ENCODE peak calls at places on chromosomes 13 and 19, in six cellular contexts. I is GM10248, G is AG10803, K is lower leg skin, U is left ventricle myocardium inferior, F is coronary artery. A is an unnamed sample.
A peak's percentile ranks its signal among the peaks of the same experiment; 100 is the strongest.

GRCh38 chr13:113536461-113537110 is 46.1 kb upstream of the DCUN1D2 start:
- DNase-seq in I (no peak), G (no peak), K (peak; percentile 62), U (no peak), F (no peak), A (no peak)

GRCh38 chr19:1231729-1232128 is 6.1 kb downstream of the CBARP start:
- DNase-seq in I (no peak), G (no peak), K (no peak), U (no peak), F (no peak), A (no peak)

GRCh38 chr13:29791997-29792775 is 58.2 kb downstream of the UBL3 start:
- DNase-seq in I (no peak), G (peak; percentile 8), K (no peak), U (no peak), F (no peak), A (no peak)

GRCh38 chr13:43346427-43346826 is 323.0 kb downstream of the DNAJC15 start:
- DNase-seq in I (no peak), G (no peak), K (no peak), U (no peak), F (no peak), A (no peak)

GRCh38 chr19:8105471-8105870 is 43.9 kb downstream of the FBN3 start:
- DNase-seq in I (no peak), G (no peak), K (no peak), U (no peak), F (no peak), A (no peak)

GRCh38 chr13:65336916-65337315 is 1893.2 kb downstream of the PCDH9 start:
- DNase-seq in I (no peak), G (peak; percentile 4), K (no peak), U (no peak), F (no peak), A (no peak)

GRCh38 chr13:113842336-113843062 is 21.4 kb downstream of the GAS6 start:
- DNase-seq in I (no peak), G (no peak), K (no peak), U (peak; percentile 14), F (no peak), A (peak; percentile 50)

GRCh38 chr19:3184847-3185481 is 766 bp upstream of the NCLN start:
- DNase-seq in I (no peak), G (no peak), K (no peak), U (peak; percentile 70), F (no peak), A (peak; percentile 77)

GRCh38 chr19:56118666-56119584 is 2.2 kb downstream of the ZNF787 start:
- DNase-seq in I (no peak), G (no peak), K (no peak), U (no peak), F (no peak), A (no peak)

GRCh38 chr13:111659236-111659635 is 338.8 kb downstream of the TEX29 start:
- DNase-seq in I (no peak), G (no peak), K (peak; percentile 65), U (no peak), F (no peak), A (no peak)

GRCh38 chr13:48748681-48749080 is 95.0 kb downstream of the CYSLTR2 start:
- DNase-seq in I (no peak), G (no peak), K (no peak), U (no peak), F (no peak), A (no peak)

GRCh38 chr13:23868521-23868920 is 20.7 kb downstream of the MIPEP start:
- DNase-seq in I (no peak), G (peak; percentile 50), K (no peak), U (no peak), F (no peak), A (no peak)

GRCh38 chr13:25203256-25203794 is 31.2 kb upstream of the AMER2 start:
- DNase-seq in I (no peak), G (no peak), K (no peak), U (no peak), F (no peak), A (no peak)

GRCh38 chr13:26228080-26228479 is 6.0 kb upstream of the RNF6 start:
- DNase-seq in I (no peak), G (no peak), K (no peak), U (no peak), F (no peak), A (no peak)

GRCh38 chr13:41696163-41697003 is 239.0 kb downstream of the RGCC start:
- DNase-seq in I (no peak), G (peak; percentile 77), K (no peak), U (no peak), F (no peak), A (no peak)

GRCh38 chr13:23743269-23743668 is 145.9 kb downstream of the MIPEP start:
- DNase-seq in I (peak; percentile 24), G (no peak), K (no peak), U (no peak), F (no peak), A (no peak)

GRCh38 chr19:34232566-34233481 is 21.5 kb upstream of the GARRE1 start:
- DNase-seq in I (peak; percentile 60), G (peak; percentile 94), K (peak; percentile 89), U (peak; percentile 53), F (no peak), A (peak; percentile 86)

GRCh38 chr13:59542303-59542702 is 621.4 kb downstream of the DIAPH3 start:
- DNase-seq in I (no peak), G (no peak), K (no peak), U (no peak), F (no peak), A (no peak)

GRCh38 chr19:32673573-32673972 is 1.4 kb downstream of the ANKRD27 start:
- DNase-seq in I (no peak), G (no peak), K (no peak), U (no peak), F (no peak), A (no peak)

GRCh38 chr13:97855570-97855970 is 97.9 kb upstream of the IPO5 start:
- DNase-seq in I (peak; percentile 37), G (peak; percentile 91), K (no peak), U (no peak), F (no peak), A (no peak)

GRCh38 chr13:38902551-38902950 is 88.1 kb downstream of the STOML3 start:
- DNase-seq in I (no peak), G (no peak), K (no peak), U (no peak), F (no peak), A (no peak)

GRCh38 chr13:74166286-74166685 is 32.1 kb upstream of the KLF12 start:
- DNase-seq in I (no peak), G (no peak), K (no peak), U (no peak), F (no peak), A (no peak)

GRCh38 chr13:49643003-49643651 is 14.8 kb downstream of the ARL11 start:
- DNase-seq in I (peak; percentile 34), G (no peak), K (no peak), U (no peak), F (no peak), A (no peak)

GRCh38 chr13:40084934-40085333 is 429.5 kb downstream of the COG6 start:
- DNase-seq in I (no peak), G (no peak), K (no peak), U (no peak), F (no peak), A (no peak)

GRCh38 chr13:71722206-71722605 is 144.8 kb downstream of the DACH1 start:
- DNase-seq in I (no peak), G (no peak), K (no peak), U (no peak), F (no peak), A (no peak)

GRCh38 chr19:40954573-40954972 is 36.5 kb upstream of the CYP2B6 start:
- DNase-seq in I (no peak), G (no peak), K (no peak), U (no peak), F (no peak), A (no peak)

GRCh38 chr13:26742691-26743358 is 17.8 kb downstream of the GPR12 start:
- DNase-seq in I (no peak), G (no peak), K (no peak), U (no peak), F (no peak), A (no peak)

GRCh38 chr19:38727306-38727867 is 16.9 kb downstream of the CAPN12 start:
- DNase-seq in I (no peak), G (no peak), K (no peak), U (peak; percentile 11), F (no peak), A (no peak)